ENCODE peak calls at places on chromosomes 2 and 18, in four cellular contexts. D, E, V and F are unnamed samples. For H3F3A, the result is how much of the 10 kb centered on the place peaks cover.

GRCh38 chr2:80238692-80239469 is 65.7 kb downstream of the LRRTM1 start:
- DNase-seq in D (peak), E (no peak), V (peak), F (peak)

GRCh38 chr2:174023591-174024523 is 58.7 kb upstream of the SP3 start:
- DNase-seq in D (peak), E (peak), V (peak), F (peak)

GRCh38 chr18:61443311-61443710 is 110.1 kb downstream of the CDH20 start:
- DNase-seq in D (no peak), E (no peak), V (no peak), F (no peak)

GRCh38 chr18:46607926-46608325 is 49.1 kb downstream of the LOXHD1 start:
- DNase-seq in D (no peak), E (no peak), V (no peak), F (no peak)

GRCh38 chr18:2502880-2503279 is 68.4 kb downstream of the METTL4 start:
- DNase-seq in D (no peak), E (no peak), V (no peak), F (no peak)

GRCh38 chr18:37175727-37176126 is 346.8 kb downstream of the KIAA1328 start:
- DNase-seq in D (no peak), E (no peak), V (no peak), F (peak)

GRCh38 chr2:212489719-212490346 is 48.8 kb downstream of the ERBB4 start:
- DNase-seq in D (no peak), E (no peak), V (no peak), F (no peak)

GRCh38 chr2:128512664-128513415 is 194.2 kb upstream of the HS6ST1 start:
- DNase-seq in D (no peak), E (no peak), V (no peak), F (no peak)

GRCh38 chr18:41870191-41870590 is 84.8 kb upstream of the PIK3C3 start:
- DNase-seq in D (no peak), E (no peak), V (no peak), F (no peak)

GRCh38 chr2:74502720-74503505 is 3.5 kb upstream of the LBX2 start:
- DNase-seq in D (no peak), E (no peak), V (peak), F (peak)

GRCh38 chr2:197179744-197180498 is 130.7 kb downstream of the ANKRD44 start:
- DNase-seq in D (peak), E (no peak), V (no peak), F (no peak)

GRCh38 chr18:9741821-9742541 is 33.9 kb downstream of the RAB31 start:
- DNase-seq in D (peak), E (peak), V (peak), F (peak)

GRCh38 chr18:32289480-32290075 is 99.7 kb downstream of the MEP1B start:
- DNase-seq in D (peak), E (no peak), V (peak), F (peak)

GRCh38 chr2:18133310-18133709 is 254.8 kb downstream of the KCNS3 start:
- DNase-seq in D (no peak), E (no peak), V (no peak), F (no peak)

GRCh38 chr2:99404039-99404799 is 67.0 kb downstream of the EIF5B start:
- DNase-seq in D (peak), E (peak), V (peak), F (peak)

GRCh38 chr2:99403524-99403923 is 66.3 kb downstream of the EIF5B start:
- DNase-seq in D (no peak), E (no peak), V (no peak), F (peak)

GRCh38 chr2:99399795-99400194 is 62.6 kb downstream of the EIF5B start:
- DNase-seq in D (no peak), E (no peak), V (no peak), F (no peak)

GRCh38 chr2:99403084-99403483 is 65.9 kb downstream of the EIF5B start:
- DNase-seq in D (peak), E (no peak), V (no peak), F (no peak)

GRCh38 chr2:99401841-99402240 is 64.7 kb downstream of the EIF5B start:
- DNase-seq in D (no peak), E (no peak), V (no peak), F (no peak)
- H3F3A ChIP-seq in D (under half), E (under half), V (under half), F (under half)

GRCh38 chr2:215392687-215393270 is 43.1 kb downstream of the FN1 start:
- DNase-seq in D (no peak), E (no peak), V (no peak), F (no peak)
- H3F3A ChIP-seq in D (under half), E (under half), V (under half), F (under half)

GRCh38 chr2:142875010-142875409 is 2.5 kb upstream of the KYNU start:
- DNase-seq in D (peak), E (no peak), V (no peak), F (no peak)
- H3F3A ChIP-seq in D (under half), E (under half), V (under half), F (under half)

GRCh38 chr2:38743672-38744398 is 7.3 kb downstream of the SRSF7 start:
- DNase-seq in D (no peak), E (no peak), V (no peak), F (no peak)

GRCh38 chr2:38740851-38741541 is 10.2 kb downstream of the SRSF7 start:
- DNase-seq in D (peak), E (peak), V (peak), F (peak)

GRCh38 chr2:38739524-38739923 is 11.6 kb downstream of the SRSF7 start:
- DNase-seq in D (no peak), E (no peak), V (no peak), F (no peak)

GRCh38 chr2:38742797-38743559 is 8.2 kb downstream of the SRSF7 start:
- DNase-seq in D (no peak), E (no peak), V (no peak), F (no peak)

GRCh38 chr2:38741542-38741852 is 9.7 kb downstream of the SRSF7 start:
- DNase-seq in D (no peak), E (no peak), V (no peak), F (no peak)
- H3F3A ChIP-seq in D (under half), E (half or more), V (half or more), F (under half)

GRCh38 chr2:69118609-69119008 is 105.6 kb downstream of the ANTXR1 start:
- DNase-seq in D (no peak), E (no peak), V (no peak), F (no peak)
- H3F3A ChIP-seq in D (under half), E (under half), V (under half), F (under half)

GRCh38 chr2:160209457-160209856 is 9.4 kb upstream of the ITGB6 start:
- DNase-seq in D (peak), E (peak), V (no peak), F (no peak)
- H3F3A ChIP-seq in D (under half), E (under half), V (under half), F (under half)

GRCh38 chr2:184562532-184562931 is 35.8 kb upstream of the ZNF804A start:
- DNase-seq in D (peak), E (no peak), V (no peak), F (no peak)
- H3F3A ChIP-seq in D (under half), E (under half), V (under half), F (under half)

DNA sequence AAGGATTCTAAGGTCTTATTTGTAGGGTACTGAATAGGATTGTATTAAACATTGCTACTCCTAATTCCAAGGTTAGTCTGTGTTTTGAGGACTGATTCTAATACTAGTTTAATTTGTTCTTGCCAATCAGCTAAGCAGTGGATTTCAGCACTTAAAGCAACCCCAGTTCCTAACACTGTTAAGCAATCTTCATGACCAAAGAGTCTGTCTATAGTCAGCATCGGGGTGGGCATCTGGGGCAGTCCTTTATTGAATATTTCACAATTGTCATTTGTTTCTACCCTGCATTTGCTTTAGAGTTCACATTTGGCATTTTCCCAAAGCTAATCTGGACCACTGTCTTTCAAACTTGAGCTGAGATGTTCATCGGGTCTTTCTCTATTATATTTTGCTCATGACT is 248.0 kb upstream of the TANK start:
- DNase-seq in D (no peak), E (no peak), V (no peak), F (no peak)
- H3F3A ChIP-seq in D (under half), E (under half), V (under half), F (under half)

GRCh38 chr2:65598240-65598639 is 165.8 kb upstream of the SPRED2 start:
- DNase-seq in D (no peak), E (no peak), V (no peak), F (no peak)

GRCh38 chr2:65599693-65600092 is 167.3 kb upstream of the SPRED2 start:
- DNase-seq in D (no peak), E (no peak), V (no peak), F (no peak)

GRCh38 chr2:65594150-65594549 is 161.8 kb upstream of the SPRED2 start:
- DNase-seq in D (no peak), E (no peak), V (no peak), F (no peak)

GRCh38 chr2:65589667-65590066 is 157.3 kb upstream of the SPRED2 start:
- DNase-seq in D (no peak), E (no peak), V (no peak), F (no peak)

GRCh38 chr2:65595641-65596040 is 163.2 kb upstream of the SPRED2 start:
- DNase-seq in D (peak), E (no peak), V (no peak), F (no peak)
- H3F3A ChIP-seq in D (under half), E (under half), V (under half), F (under half)